ENCODE peak calls at places on chromosomes 7 and 10, in four cellular contexts. R is mucosa of descending colon, E is neural progenitor cell, L is IMR-90. P is an unnamed sample.

GRCh38 chr7:29156798-29157461 is 10.6 kb upstream of the CPVL start:
- DNase-seq in R (no peak), E (peak; percentile 18), L (no peak), P (no peak)

GRCh38 chr7:116876664-116877442 is 14.5 kb downstream of the CAPZA2 start:
- DNase-seq in R (peak; percentile 52), E (peak; percentile 7), L (peak; percentile 38), P (no peak)

GRCh38 chr7:923108-924041 is 31.1 kb downstream of the ADAP1 start:
- DNase-seq in R (peak; percentile 91), E (no peak), L (peak; percentile 47), P (peak; percentile 87)

GRCh38 chr10:43253461-43254198 is 13.2 kb downstream of the RASGEF1A start:
- DNase-seq in R (peak; percentile 17), E (no peak), L (no peak), P (peak; percentile 54)

GRCh38 chr7:142795339-142795863 is 24.6 kb downstream of the PRSS2 start:
- DNase-seq in R (no peak), E (no peak), L (no peak), P (peak; percentile 59)

GRCh38 chr7:90625562-90625961 is 29.4 kb downstream of the CDK14 start:
- DNase-seq in R (no peak), E (peak; percentile 80), L (peak; percentile 42), P (peak; percentile 61)

GRCh38 chr7:141042222-141043193 is 27.8 kb upstream of the MRPS33 start:
- DNase-seq in R (no peak), E (no peak), L (peak; percentile 8), P (no peak)

GRCh38 chr7:139871820-139872219 is 42.8 kb downstream of the TBXAS1 start:
- DNase-seq in R (no peak), E (no peak), L (peak; percentile 56), P (no peak)

GRCh38 chr10:51057925-51058324 is 16.4 kb upstream of the PRKG1 start:
- DNase-seq in R (no peak), E (no peak), L (no peak), P (no peak)

GRCh38 chr7:91089382-91089963 is 174.8 kb upstream of the FZD1 start:
- DNase-seq in R (no peak), E (peak; percentile 48), L (peak; percentile 48), P (no peak)

GRCh38 chr7:109751241-109751640 is 1181.6 kb downstream of the DNAJB9 start:
- DNase-seq in R (no peak), E (no peak), L (peak; percentile 7), P (no peak)

GRCh38 chr10:64449603-64450002 is 928.4 kb downstream of the REEP3 start:
- DNase-seq in R (no peak), E (no peak), L (no peak), P (no peak)

GRCh38 chr7:104550362-104550761 is 222.0 kb downstream of the LHFPL3 start:
- DNase-seq in R (no peak), E (no peak), L (no peak), P (no peak)

GRCh38 chr10:60375293-60376004 is 14.2 kb downstream of the ANK3 start:
- DNase-seq in R (no peak), E (no peak), L (no peak), P (no peak)

GRCh38 chr10:4541292-4541691 is 284.7 kb upstream of the AKR1E2 start:
- DNase-seq in R (peak; percentile 21), E (no peak), L (peak; percentile 90), P (no peak)

GRCh38 chr10:102779680-102780079 is 35.9 kb downstream of the WBP1L start:
- DNase-seq in R (no peak), E (no peak), L (no peak), P (no peak)

GRCh38 chr10:92244796-92245195 is 46.1 kb downstream of the CPEB3 start:
- DNase-seq in R (no peak), E (no peak), L (no peak), P (no peak)

GRCh38 chr10:127977368-127978009 is 70.6 kb downstream of the PTPRE start:
- DNase-seq in R (peak; percentile 55), E (no peak), L (peak; percentile 44), P (peak; percentile 94)

GRCh38 chr10:26621889-26622681 is 75.4 kb upstream of the PDSS1 start:
- DNase-seq in R (peak; percentile 70), E (peak; percentile 63), L (peak; percentile 0), P (no peak)

GRCh38 chr7:7970113-7970619 is 1.6 kb downstream of the GLCCI1 start:
- DNase-seq in R (no peak), E (peak; percentile 55), L (no peak), P (no peak)

GRCh38 chr7:157866525-157866924 is 529.7 kb downstream of the DNAJB6 start:
- DNase-seq in R (no peak), E (no peak), L (no peak), P (peak; percentile 61)

GRCh38 chr7:117582219-117582704 is 102.4 kb downstream of the CFTR start:
- DNase-seq in R (no peak), E (peak; percentile 17), L (peak; percentile 98), P (peak; percentile 82)

GRCh38 chr7:12709731-12710502 is 22.5 kb downstream of the ARL4A start:
- DNase-seq in R (no peak), E (no peak), L (peak; percentile 47), P (no peak)

GRCh38 chr7:84654287-84654686 is 459.7 kb upstream of the SEMA3A start:
- DNase-seq in R (no peak), E (no peak), L (no peak), P (no peak)

GRCh38 chr7:55365103-55365679 is at the start of gene LANCL2:
- DNase-seq in R (no peak), E (peak; percentile 85), L (peak; percentile 16), P (no peak)

GRCh38 chr7:66556549-66557213 is 72.0 kb upstream of the KCTD7 start:
- DNase-seq in R (peak; percentile 30), E (no peak), L (no peak), P (no peak)

GRCh38 chr7:73586911-73587310 is 8.5 kb upstream of the TBL2 start:
- DNase-seq in R (no peak), E (no peak), L (no peak), P (peak; percentile 22)

GRCh38 chr10:95329296-95329695 is 38.5 kb upstream of the PDLIM1 start:
- DNase-seq in R (no peak), E (no peak), L (peak; percentile 24), P (no peak)

GRCh38 chr10:75110006-75110632 is 1.3 kb upstream of the SAMD8 start:
- DNase-seq in R (no peak), E (no peak), L (no peak), P (peak; percentile 74)

GRCh38 chr10:75111367-75111905 is at the start of gene SAMD8:
- DNase-seq in R (peak; percentile 98), E (peak; percentile 98), L (peak; percentile 95), P (peak; percentile 99)

GRCh38 chr10:75115137-75115536 is 3.7 kb downstream of the SAMD8 start:
- DNase-seq in R (no peak), E (no peak), L (peak; percentile 43), P (no peak)

GRCh38 chr10:75109459-75109778 is 2.0 kb upstream of the SAMD8 start:
- DNase-seq in R (no peak), E (no peak), L (no peak), P (no peak)

GRCh38 chr10:75111906-75112703 is 649 bp downstream of the SAMD8 start:
- DNase-seq in R (peak; percentile 68), E (peak; percentile 80), L (peak; percentile 50), P (peak; percentile 85)
- TF ChIP-seq CTCF in R (no peak), E (no peak), L (no peak), P (no peak)

DNA sequence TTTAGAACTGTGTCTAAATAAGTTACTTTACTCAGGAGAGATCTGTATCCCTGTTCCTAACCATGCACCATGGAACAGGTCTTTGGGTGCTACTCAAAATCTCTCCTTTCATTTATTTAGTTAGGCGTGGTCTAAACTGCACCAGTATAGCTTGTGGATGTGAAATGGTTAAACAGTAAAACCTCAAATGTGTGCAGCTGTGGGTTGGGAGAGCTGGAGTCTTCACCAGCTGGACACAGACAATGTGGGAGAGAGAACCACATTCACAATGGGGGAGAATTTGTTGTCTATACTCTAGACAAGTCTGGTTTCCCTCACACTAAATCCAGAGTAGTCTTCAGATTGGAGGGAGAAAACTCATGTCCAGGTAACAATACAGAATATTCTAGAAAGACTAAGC is 31.2 kb upstream of the IKZF1 start:
- DNase-seq in R (no peak), E (no peak), L (no peak), P (no peak)
- H3K4me1 ChIP-seq in R (no peaks in the 10 kb centered on the region), E (no peaks in the 10 kb centered on the region), L (no peaks in the 10 kb centered on the region), P (no peaks in the 10 kb centered on the region)

DNA sequence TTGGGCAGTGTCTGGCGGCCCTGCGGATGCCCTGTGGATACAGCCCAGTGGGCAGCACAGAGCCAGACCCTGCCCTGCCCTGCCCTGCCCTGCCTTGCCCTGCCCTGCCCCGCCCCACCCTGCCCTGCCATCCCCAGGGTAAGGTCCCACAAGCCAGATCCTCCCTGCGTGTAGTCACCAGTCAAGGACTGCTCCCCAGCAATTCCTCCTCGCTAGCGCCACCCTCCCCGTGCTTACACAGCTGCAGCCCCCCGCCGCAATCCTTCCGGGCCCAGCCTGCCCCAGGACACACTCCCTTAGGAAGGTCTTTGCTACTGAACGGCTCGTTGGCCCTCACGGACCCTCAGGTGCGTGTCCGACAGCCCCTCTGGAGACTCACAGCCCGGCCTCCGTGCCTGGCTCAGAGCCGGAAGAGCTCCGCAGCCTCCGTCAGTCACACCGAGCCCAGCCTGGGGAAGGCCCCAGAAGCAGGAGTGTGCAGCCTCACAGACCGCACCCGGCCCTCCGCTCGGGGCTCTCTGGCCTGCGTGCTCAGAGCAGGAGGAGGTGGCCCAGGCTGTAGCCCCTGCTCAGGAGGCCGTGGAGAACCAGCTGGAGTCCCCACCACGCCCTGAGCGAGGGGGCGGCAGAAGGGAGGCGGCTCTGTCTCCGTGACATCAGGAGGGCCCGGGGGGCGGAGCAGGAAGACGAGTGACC is 68.3 kb downstream of the PWWP2B start:
- DNase-seq in R (peak; percentile 72), E (peak; percentile 49), L (no peak), P (peak; percentile 68)
- TF ChIP-seq CTCF in R (no peak), E (peak; percentile 18), L (no peak), P (no peak)

DNA sequence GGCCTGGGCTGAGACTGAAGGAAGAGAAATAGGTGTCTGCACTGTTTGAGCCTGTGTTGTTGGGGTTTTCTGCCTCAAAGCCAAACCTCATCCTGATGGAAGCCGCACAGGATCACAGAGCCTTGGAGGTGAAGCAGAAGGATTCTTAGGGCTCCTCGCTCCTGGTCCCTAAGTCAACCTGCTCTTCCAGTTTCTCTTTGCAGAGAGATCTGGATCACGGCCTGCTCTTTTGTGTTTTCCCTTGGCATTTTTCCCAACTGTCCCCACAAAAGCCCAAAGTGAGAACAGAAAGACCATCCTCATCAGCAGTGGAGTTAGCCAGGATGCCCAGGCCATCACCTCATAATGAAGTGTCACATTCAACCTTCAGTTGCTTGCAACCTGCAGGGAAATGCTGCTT is 20.3 kb upstream of the PPIA start:
- DNase-seq in R (no peak), E (no peak), L (no peak), P (no peak)
- H3K4me1 ChIP-seq in R (no peaks in the 10 kb centered on the region), E (no peaks in the 10 kb centered on the region), L (no peaks in the 10 kb centered on the region), P (no peaks in the 10 kb centered on the region)